ENCODE peak calls at places on chromosomes 4 and X, in four cellular contexts. B is GM12878, D is H1, U is HepG2. A is an unnamed sample.

GRCh38 chr4:84366111-84366510 is 133.0 kb downstream of the NKX6-1 start:
- DNase-seq in D (no peak), B (no peak), U (no peak), A (no peak)

GRCh38 chrX:96685205-96686099 is 810 bp downstream of the DIAPH2 start:
- DNase-seq in B (no peak), D (no peak), U (peak), A (no peak)

GRCh38 chrX:8201896-8202331 is 30.8 kb upstream of the VCX2 start:
- DNase-seq in B (no peak), D (no peak), U (no peak), A (peak)

GRCh38 chr4:71992571-71992970 is 39.2 kb upstream of the NPFFR2 start:
- DNase-seq in U (no peak), D (no peak), B (no peak), A (no peak)

GRCh38 chr4:25814323-25814722 is 48.5 kb downstream of the SEL1L3 start:
- DNase-seq in B (no peak), D (no peak), U (no peak), A (no peak)

GRCh38 chrX:23436875-23437274 is 102.2 kb downstream of the PTCHD1 start:
- DNase-seq in B (no peak), D (peak), U (no peak), A (peak)

GRCh38 chr4:2910409-2910808 is 52.8 kb downstream of the NOP14 start:
- DNase-seq in U (no peak), D (no peak), B (no peak), A (no peak)

GRCh38 chrX:130975947-130976346 is 72.9 kb upstream of the ENOX2 start:
- DNase-seq in B (no peak), U (peak), D (no peak), A (peak)

GRCh38 chrX:135185795-135186443 is 14.7 kb upstream of the CT55 start:
- DNase-seq in D (peak), U (peak), B (peak), A (peak)

GRCh38 chr4:75895744-75896314 is 6.4 kb downstream of the PPEF2 start:
- DNase-seq in U (peak), D (no peak), B (no peak), A (peak)

GRCh38 chr4:101651778-101652177 is 138.8 kb upstream of the BANK1 start:
- DNase-seq in U (no peak), B (no peak), D (no peak), A (no peak)

GRCh38 chr4:73607375-73608026 is 12.7 kb downstream of the RASSF6 start:
- DNase-seq in U (no peak), B (no peak), D (no peak), A (no peak)

GRCh38 chr4:159400782-159401712 is 298.2 kb downstream of the RAPGEF2 start:
- DNase-seq in U (no peak), D (no peak), B (no peak), A (no peak)

GRCh38 chrX:114582264-114582632 is 1.6 kb upstream of the HTR2C start:
- DNase-seq in U (no peak), B (no peak), D (no peak), A (no peak)

GRCh38 chrX:132710756-132711155 is 221.9 kb upstream of the MBNL3 start:
- DNase-seq in U (no peak), D (no peak), B (no peak), A (no peak)

GRCh38 chrX:19956923-19957322 is 33.9 kb downstream of the BCLAF3 start:
- DNase-seq in B (no peak), D (no peak), U (no peak), A (no peak)

GRCh38 chrX:149504226-149504914 is 736 bp downstream of the IDS start:
- DNase-seq in B (no peak), D (no peak), U (no peak), A (no peak)

GRCh38 chr4:173735585-173735984 is 205.6 kb upstream of the HAND2 start:
- DNase-seq in D (no peak), U (no peak), B (no peak), A (no peak)

GRCh38 chr4:13921805-13922204 is 294.3 kb upstream of the BOD1L1 start:
- DNase-seq in D (no peak), U (peak), B (no peak), A (no peak)
- TF ChIP-seq ZNF274 in D (no peak), U (no peak), B (no peak), A (no peak)

DNA sequence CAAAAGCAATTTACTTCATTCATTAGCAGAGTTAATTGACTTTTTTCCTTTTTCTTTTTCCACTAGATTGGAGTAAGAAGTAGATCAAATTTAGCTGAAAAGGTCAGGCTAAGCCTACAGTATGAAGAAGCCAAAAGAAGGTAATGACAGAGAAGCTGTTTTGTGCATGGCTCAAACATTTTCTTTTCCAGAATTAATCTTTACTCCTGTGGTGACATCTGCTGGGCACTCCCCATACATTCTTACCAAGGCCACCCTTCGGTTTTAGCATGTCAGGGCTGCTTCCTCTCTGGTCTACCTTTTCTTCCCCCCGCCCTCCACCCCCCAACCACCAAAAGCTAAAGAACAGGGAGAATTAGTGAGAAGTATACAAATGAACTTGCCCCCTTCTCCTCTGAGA is 70.2 kb downstream of the CLDN22 start:
- DNase-seq in B (no peak), U (peak), D (no peak), A (no peak)
- TF ChIP-seq SUZ12 in B (no peak), U (no peak), D (no peak), A (no peak)

DNA sequence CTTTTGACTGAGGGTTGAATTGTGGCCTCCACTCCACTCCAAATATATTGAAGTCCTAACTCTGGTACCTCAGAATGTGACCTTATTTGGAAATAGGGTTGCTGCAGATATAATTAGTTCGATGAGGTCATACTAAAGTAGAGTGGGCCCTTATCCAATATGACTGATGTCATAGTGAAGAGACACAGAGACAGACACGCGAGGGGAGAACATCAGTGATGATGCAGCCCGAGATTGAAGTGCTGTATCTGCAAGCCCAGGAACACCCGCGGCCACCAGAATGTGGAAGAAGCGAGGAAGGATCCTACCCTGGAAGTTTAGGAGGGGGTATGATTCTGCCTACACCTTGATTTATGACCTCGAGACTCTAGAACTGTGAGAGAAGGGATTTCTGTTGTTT is 279.0 kb downstream of the ANKRD50 start:
- DNase-seq in B (no peak), D (no peak), U (no peak), A (no peak)
- TF ChIP-seq ZNF274 in B (no peak), D (no peak), U (no peak), A (no peak)

DNA sequence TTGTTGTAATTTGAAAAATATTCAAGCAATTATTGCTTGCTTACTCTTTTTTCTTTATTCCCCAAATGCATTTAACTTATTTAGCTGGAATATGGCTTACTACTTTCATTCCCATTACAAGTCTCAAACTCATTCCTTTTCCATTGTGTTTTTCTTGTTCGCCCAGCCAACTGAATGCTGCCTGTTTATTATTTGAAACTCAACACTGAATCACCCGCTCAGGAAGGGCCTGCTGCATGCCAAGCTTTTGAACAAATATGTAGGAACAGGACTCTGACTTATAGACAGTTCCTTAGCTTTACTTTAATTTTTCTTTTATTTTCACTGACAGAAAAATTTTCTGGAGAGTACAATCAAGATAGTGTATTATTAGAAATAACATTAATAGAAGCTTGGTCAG is 12.9 kb downstream of the PCDH18 start:
- DNase-seq in D (no peak), B (no peak), U (no peak), A (no peak)
- TF ChIP-seq SUZ12 in D (no peak), B (no peak), U (no peak), A (no peak)

GRCh38 chr4:8267077-8267476 is 2.5 kb upstream of the HTRA3 start:
- DNase-seq in B (no peak), D (peak), U (peak), A (peak)
- TF ChIP-seq ZNF274 in B (no peak), D (no peak), U (no peak), A (no peak)

A was measured in NT2/D1.